ENCODE peak calls at places on chromosomes 11 and 22, in six cellular contexts. J is endothelial cell of umbilical vein, A is prostate gland, B is stomach, F is suprapubic skin, X is sigmoid colon. O is an unnamed sample.
A peak's percentile ranks its signal among the peaks of the same experiment; 100 is the strongest.

GRCh38 chr11:125542709-125543108 is 26.6 kb upstream of the EI24 start:
- DNase-seq in J (no peak), A (no peak), B (no peak), F (no peak), X (no peak), O (no peak)

GRCh38 chr11:12167098-12167999 is 57.0 kb downstream of the MICAL2 start:
- DNase-seq in J (peak; percentile 92), A (no peak), B (no peak), F (no peak), X (no peak), O (no peak)

GRCh38 chr11:102253018-102253775 is 64.1 kb upstream of the BIRC3 start:
- DNase-seq in J (no peak), A (no peak), B (no peak), F (no peak), X (no peak), O (no peak)

GRCh38 chr11:206516-207212 is 535 bp downstream of the BET1L start:
- DNase-seq in J (peak; percentile 37), A (no peak), B (peak; percentile 40), F (peak; percentile 81), X (peak; percentile 73), O (peak; percentile 43)

GRCh38 chr22:32810241-32811133 is 9.0 kb downstream of the TIMP3 start:
- DNase-seq in J (no peak), A (no peak), B (no peak), F (no peak), X (peak; percentile 66), O (no peak)

GRCh38 chr11:116331381-116331780 is 441.4 kb downstream of the BUD13 start:
- DNase-seq in J (no peak), A (no peak), B (no peak), F (no peak), X (no peak), O (no peak)

GRCh38 chr22:30304495-30305244 is 15.4 kb upstream of the CASTOR1 start:
- DNase-seq in J (peak; percentile 36), A (peak; percentile 62), B (peak; percentile 79), F (no peak), X (no peak), O (no peak)

GRCh38 chr22:29306175-29306829 is at the start of gene GAS2L1:
- DNase-seq in J (peak; percentile 85), A (peak; percentile 83), B (peak; percentile 81), F (no peak), X (peak; percentile 94), O (peak; percentile 86)

GRCh38 chr22:19962246-19962908 is 20.8 kb upstream of the TXNRD2 start:
- DNase-seq in J (peak; percentile 75), A (peak; percentile 84), B (peak; percentile 90), F (no peak), X (peak; percentile 86), O (peak; percentile 78)

GRCh38 chr11:88357323-88358039 is 19.9 kb upstream of the CTSC start:
- DNase-seq in J (no peak), A (no peak), B (no peak), F (no peak), X (no peak), O (no peak)

GRCh38 chr22:31857247-31857646 is 87.1 kb upstream of the YWHAH start:
- DNase-seq in J (no peak), A (no peak), B (no peak), F (no peak), X (no peak), O (no peak)

GRCh38 chr11:76748931-76749330 is 34.2 kb upstream of the TSKU start:
- DNase-seq in J (no peak), A (no peak), B (no peak), F (no peak), X (no peak), O (no peak)

GRCh38 chr11:84419576-84419975 is 1133.4 kb upstream of the CCDC90B start:
- DNase-seq in J (no peak), A (no peak), B (no peak), F (no peak), X (no peak), O (no peak)
- TF ChIP-seq POLR2A in J (no peak), A (no peak), B (no peak), F (no peak), X (no peak), O (no peak)

GRCh38 chr11:119169272-119169719 is 771 bp downstream of the NLRX1 start:
- DNase-seq in J (peak; percentile 48), A (peak; percentile 29), B (peak; percentile 33), F (no peak), X (peak; percentile 72), O (peak; percentile 65)
- TF ChIP-seq POLR2AphosphoS5 in J (no peak), A (peak; percentile 13), B (no peak), F (no peak), X (peak; percentile 67), O (no peak)

GRCh38 chr22:46776486-46776826 is 14.0 kb downstream of the TBC1D22A start:
- DNase-seq in J (no peak), A (no peak), B (no peak), F (no peak), X (no peak), O (no peak)

GRCh38 chr22:46773074-46773473 is 10.6 kb downstream of the TBC1D22A start:
- DNase-seq in J (no peak), A (no peak), B (no peak), F (no peak), X (no peak), O (no peak)

GRCh38 chr22:46775364-46775758 is 12.9 kb downstream of the TBC1D22A start:
- DNase-seq in J (no peak), A (no peak), B (no peak), F (no peak), X (no peak), O (no peak)

GRCh38 chr22:46775789-46776485 is 13.5 kb downstream of the TBC1D22A start:
- DNase-seq in J (no peak), A (no peak), B (no peak), F (no peak), X (no peak), O (no peak)

DNA sequence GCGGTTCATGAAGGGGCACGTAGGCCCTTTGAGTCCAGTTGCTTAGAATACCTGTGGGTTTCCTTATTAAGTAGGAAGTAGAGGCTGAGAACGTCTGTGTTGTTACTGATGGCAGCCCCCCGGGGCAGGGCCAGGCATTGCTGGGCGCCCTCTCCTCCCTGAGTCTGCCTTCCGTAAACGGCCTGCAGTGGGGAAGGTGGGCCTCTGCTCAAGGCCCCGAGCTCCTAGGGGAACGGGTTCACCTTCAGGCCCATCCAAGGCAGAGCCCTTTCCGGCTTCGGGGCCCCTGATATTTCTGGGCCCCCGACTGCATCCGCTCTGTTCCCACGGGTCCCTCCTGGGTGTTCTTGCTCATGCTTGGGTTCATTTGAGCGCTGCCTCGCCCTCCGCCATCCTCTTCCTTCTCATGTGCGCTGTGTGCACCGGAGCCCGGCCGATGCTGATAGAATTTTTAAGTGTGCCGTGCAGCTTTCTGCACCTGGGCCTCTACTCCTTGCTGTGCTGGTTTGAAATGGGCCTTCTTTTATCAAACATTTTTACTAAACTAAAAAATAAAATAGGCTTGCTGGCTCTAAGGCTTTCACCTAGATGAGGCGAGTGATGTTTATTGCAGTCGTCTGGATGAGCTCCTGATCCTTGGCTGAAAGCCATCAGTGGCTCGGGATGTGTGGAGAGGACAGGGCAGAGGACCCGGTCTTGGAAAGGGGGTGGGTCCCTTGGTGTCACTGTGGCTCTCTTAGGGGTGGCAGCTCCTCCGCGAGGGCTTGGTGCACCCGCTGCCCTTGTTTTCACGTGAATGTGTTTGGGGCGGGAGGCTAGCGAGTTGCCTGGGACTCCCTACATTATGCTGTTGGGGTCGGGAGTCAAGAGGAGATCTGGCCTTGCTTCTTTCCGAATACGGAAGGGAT is 12.3 kb downstream of the TBC1D22A start:
- DNase-seq in J (no peak), A (no peak), B (no peak), F (no peak), X (no peak), O (no peak)
- H3K4me1 ChIP-seq in J (peaks cover 17% of the 10 kb centered on the region), A (no peaks in the 10 kb centered on the region), B (peaks cover 50% of the 10 kb centered on the region), F (peaks cover 53% of the 10 kb centered on the region), X (no peaks in the 10 kb centered on the region), O (no peaks in the 10 kb centered on the region)

GRCh38 chr11:111870887-111871692 is at the start of gene ALG9:
- DNase-seq in J (peak; percentile 87), A (peak; percentile 71), B (peak; percentile 78), F (peak; percentile 86), X (peak; percentile 90), O (peak; percentile 77)
- TF ChIP-seq POLR2A in J (peak; percentile 92), A (peak; percentile 20), B (no peak), F (no peak), X (no peak), O (no peak)

DNA sequence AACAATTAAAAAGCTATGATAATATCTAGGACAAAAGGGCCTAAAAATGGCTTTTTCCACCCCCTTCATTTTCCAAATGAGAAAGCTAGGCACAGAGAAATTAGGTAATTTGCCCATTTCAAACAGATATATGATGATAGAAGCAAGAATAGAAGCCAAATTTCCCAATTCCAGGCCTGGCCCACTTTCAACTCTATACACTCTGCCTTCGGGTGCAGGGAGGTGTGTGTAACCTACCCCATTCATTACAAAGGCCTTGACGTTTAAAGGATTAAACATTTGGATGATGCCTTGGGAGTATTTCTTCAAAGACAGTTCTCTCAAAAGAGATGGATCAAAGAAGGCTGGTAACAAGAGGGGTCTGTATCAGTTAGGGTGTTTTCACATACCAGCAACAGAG is 134.1 kb downstream of the CCDC34 start:
- DNase-seq in J (no peak), A (no peak), B (no peak), F (no peak), X (no peak), O (no peak)
- TF ChIP-seq POLR2AphosphoS5 in J (no peak), A (no peak), B (no peak), F (no peak), X (no peak), O (no peak)

GRCh38 chr11:114082767-114083181 is 23.3 kb downstream of the ZBTB16 start:
- DNase-seq in J (no peak), A (no peak), B (no peak), F (no peak), X (peak; percentile 68), O (no peak)
- H3K4me1 ChIP-seq in J (peaks cover 33% of the 10 kb centered on the region), A (peaks cover 65% of the 10 kb centered on the region), B (peaks cover 96% of the 10 kb centered on the region), F (peaks cover 91% of the 10 kb centered on the region), X (no peaks in the 10 kb centered on the region), O (peaks cover 61% of the 10 kb centered on the region)